ENCODE peak calls at places on chromosomes 11 and 22, in ten cellular contexts. One of them, this sample, is unnamed.
A peak's percentile ranks its signal among the peaks of the same experiment; 100 is the strongest.

GRCh38 chr11:73188301-73188700 is 29.8 kb upstream of the P2RY2 start:
- ATAC-seq in gastroesophageal sphincter: no peak
- ATAC-seq in natural killer cell: no peak
- ATAC-seq in mucosa of descending colon: no peak
- ATAC-seq in activated CD4-positive, CD25-positive, alpha-beta regulatory T cell treated with anti-CD3 and anti-CD28 coated beads, Interleukin-2, amount 50 U/mL, for 24 hours: no peak
- ATAC-seq in body of pancreas: no peak
- ATAC-seq in activated CD8-positive, alpha-beta T cell treated with anti-CD3 and anti-CD28 coated beads, Interleukin-2, amount 10 ng/mL, durations not matched to agents 7 days and 5 days: no peak
- ATAC-seq in activated naive CD4-positive, alpha-beta T cell treated with anti-CD3 and anti-CD28 coated beads, Interleukin-2, amount 50 U/mL, for 72 hours: no peak
- ATAC-seq in activated naive CD8-positive, alpha-beta T cell treated with anti-CD3 and anti-CD28 coated beads, Interleukin-2, amount 10 ng/mL, durations not matched to agents 7 days and 5 days: no peak
- ATAC-seq in pancreas: no peak
- ATAC-seq in this sample: no peak

GRCh38 chr11:133898770-133899115 is 53.4 kb upstream of the SPATA19 start:
- ATAC-seq in gastroesophageal sphincter: no peak
- ATAC-seq in activated CD8-positive, alpha-beta T cell treated with anti-CD3 and anti-CD28 coated beads, Interleukin-2, amount 10 ng/mL, durations not matched to agents 7 days and 5 days: no peak
- ATAC-seq in body of pancreas: no peak
- ATAC-seq in pancreas: no peak
- ATAC-seq in mucosa of descending colon: no peak
- ATAC-seq in activated naive CD4-positive, alpha-beta T cell treated with anti-CD3 and anti-CD28 coated beads, Interleukin-2, amount 50 U/mL, for 72 hours: no peak
- ATAC-seq in natural killer cell: no peak
- ATAC-seq in activated CD4-positive, CD25-positive, alpha-beta regulatory T cell treated with anti-CD3 and anti-CD28 coated beads, Interleukin-2, amount 50 U/mL, for 24 hours: no peak
- ATAC-seq in activated naive CD8-positive, alpha-beta T cell treated with anti-CD3 and anti-CD28 coated beads, Interleukin-2, amount 10 ng/mL, durations not matched to agents 7 days and 5 days: no peak
- ATAC-seq in this sample: no peak

GRCh38 chr11:67316882-67317364 is 13.6 kb downstream of the SSH3 start:
- ATAC-seq in activated naive CD8-positive, alpha-beta T cell treated with anti-CD3 and anti-CD28 coated beads, Interleukin-2, amount 10 ng/mL, durations not matched to agents 7 days and 5 days: peak; percentile 27
- ATAC-seq in activated CD8-positive, alpha-beta T cell treated with anti-CD3 and anti-CD28 coated beads, Interleukin-2, amount 10 ng/mL, durations not matched to agents 7 days and 5 days: no peak
- ATAC-seq in natural killer cell: no peak
- ATAC-seq in mucosa of descending colon: peak; percentile 62
- ATAC-seq in gastroesophageal sphincter: peak; percentile 55
- ATAC-seq in pancreas: peak; percentile 66
- ATAC-seq in activated naive CD4-positive, alpha-beta T cell treated with anti-CD3 and anti-CD28 coated beads, Interleukin-2, amount 50 U/mL, for 72 hours: peak; percentile 39
- ATAC-seq in activated CD4-positive, CD25-positive, alpha-beta regulatory T cell treated with anti-CD3 and anti-CD28 coated beads, Interleukin-2, amount 50 U/mL, for 24 hours: peak; percentile 5
- ATAC-seq in body of pancreas: peak; percentile 54
- ATAC-seq in this sample: no peak

GRCh38 chr22:28203286-28203685 is 284.2 kb upstream of the PITPNB start:
- ATAC-seq in activated naive CD8-positive, alpha-beta T cell treated with anti-CD3 and anti-CD28 coated beads, Interleukin-2, amount 10 ng/mL, durations not matched to agents 7 days and 5 days: no peak
- ATAC-seq in activated CD8-positive, alpha-beta T cell treated with anti-CD3 and anti-CD28 coated beads, Interleukin-2, amount 10 ng/mL, durations not matched to agents 7 days and 5 days: no peak
- ATAC-seq in activated naive CD4-positive, alpha-beta T cell treated with anti-CD3 and anti-CD28 coated beads, Interleukin-2, amount 50 U/mL, for 72 hours: no peak
- ATAC-seq in pancreas: no peak
- ATAC-seq in body of pancreas: no peak
- ATAC-seq in activated CD4-positive, CD25-positive, alpha-beta regulatory T cell treated with anti-CD3 and anti-CD28 coated beads, Interleukin-2, amount 50 U/mL, for 24 hours: no peak
- ATAC-seq in mucosa of descending colon: no peak
- ATAC-seq in natural killer cell: no peak
- ATAC-seq in gastroesophageal sphincter: no peak
- ATAC-seq in this sample: no peak

GRCh38 chr22:42397332-42398246 is 34.6 kb downstream of the NFAM1 start:
- ATAC-seq in body of pancreas: no peak
- ATAC-seq in gastroesophageal sphincter: peak; percentile 66
- ATAC-seq in natural killer cell: peak; percentile 43
- ATAC-seq in activated CD8-positive, alpha-beta T cell treated with anti-CD3 and anti-CD28 coated beads, Interleukin-2, amount 10 ng/mL, durations not matched to agents 7 days and 5 days: no peak
- ATAC-seq in activated CD4-positive, CD25-positive, alpha-beta regulatory T cell treated with anti-CD3 and anti-CD28 coated beads, Interleukin-2, amount 50 U/mL, for 24 hours: peak; percentile 38
- ATAC-seq in activated naive CD4-positive, alpha-beta T cell treated with anti-CD3 and anti-CD28 coated beads, Interleukin-2, amount 50 U/mL, for 72 hours: no peak
- ATAC-seq in mucosa of descending colon: peak; percentile 65
- ATAC-seq in activated naive CD8-positive, alpha-beta T cell treated with anti-CD3 and anti-CD28 coated beads, Interleukin-2, amount 10 ng/mL, durations not matched to agents 7 days and 5 days: peak; percentile 14
- ATAC-seq in pancreas: peak; percentile 56
- ATAC-seq in this sample: peak; percentile 91

GRCh38 chr11:34874202-34874601 is 42.0 kb downstream of the APIP start:
- ATAC-seq in activated CD4-positive, CD25-positive, alpha-beta regulatory T cell treated with anti-CD3 and anti-CD28 coated beads, Interleukin-2, amount 50 U/mL, for 24 hours: no peak
- ATAC-seq in gastroesophageal sphincter: no peak
- ATAC-seq in activated naive CD8-positive, alpha-beta T cell treated with anti-CD3 and anti-CD28 coated beads, Interleukin-2, amount 10 ng/mL, durations not matched to agents 7 days and 5 days: no peak
- ATAC-seq in mucosa of descending colon: no peak
- ATAC-seq in body of pancreas: no peak
- ATAC-seq in activated CD8-positive, alpha-beta T cell treated with anti-CD3 and anti-CD28 coated beads, Interleukin-2, amount 10 ng/mL, durations not matched to agents 7 days and 5 days: no peak
- ATAC-seq in pancreas: no peak
- ATAC-seq in natural killer cell: no peak
- ATAC-seq in activated naive CD4-positive, alpha-beta T cell treated with anti-CD3 and anti-CD28 coated beads, Interleukin-2, amount 50 U/mL, for 72 hours: no peak
- ATAC-seq in this sample: no peak

GRCh38 chr11:68329993-68330699 is 17.8 kb downstream of the LRP5 start:
- ATAC-seq in body of pancreas: no peak
- ATAC-seq in activated naive CD4-positive, alpha-beta T cell treated with anti-CD3 and anti-CD28 coated beads, Interleukin-2, amount 50 U/mL, for 72 hours: no peak
- ATAC-seq in natural killer cell: no peak
- ATAC-seq in pancreas: no peak
- ATAC-seq in mucosa of descending colon: no peak
- ATAC-seq in activated CD4-positive, CD25-positive, alpha-beta regulatory T cell treated with anti-CD3 and anti-CD28 coated beads, Interleukin-2, amount 50 U/mL, for 24 hours: no peak
- ATAC-seq in activated CD8-positive, alpha-beta T cell treated with anti-CD3 and anti-CD28 coated beads, Interleukin-2, amount 10 ng/mL, durations not matched to agents 7 days and 5 days: no peak
- ATAC-seq in gastroesophageal sphincter: peak; percentile 16
- ATAC-seq in activated naive CD8-positive, alpha-beta T cell treated with anti-CD3 and anti-CD28 coated beads, Interleukin-2, amount 10 ng/mL, durations not matched to agents 7 days and 5 days: no peak
- ATAC-seq in this sample: no peak

GRCh38 chr22:24505337-24505736 is 10.2 kb downstream of the UPB1 start:
- ATAC-seq in activated CD8-positive, alpha-beta T cell treated with anti-CD3 and anti-CD28 coated beads, Interleukin-2, amount 10 ng/mL, durations not matched to agents 7 days and 5 days: no peak
- ATAC-seq in activated CD4-positive, CD25-positive, alpha-beta regulatory T cell treated with anti-CD3 and anti-CD28 coated beads, Interleukin-2, amount 50 U/mL, for 24 hours: no peak
- ATAC-seq in pancreas: no peak
- ATAC-seq in body of pancreas: no peak
- ATAC-seq in activated naive CD4-positive, alpha-beta T cell treated with anti-CD3 and anti-CD28 coated beads, Interleukin-2, amount 50 U/mL, for 72 hours: no peak
- ATAC-seq in gastroesophageal sphincter: no peak
- ATAC-seq in mucosa of descending colon: no peak
- ATAC-seq in natural killer cell: no peak
- ATAC-seq in activated naive CD8-positive, alpha-beta T cell treated with anti-CD3 and anti-CD28 coated beads, Interleukin-2, amount 10 ng/mL, durations not matched to agents 7 days and 5 days: no peak
- ATAC-seq in this sample: no peak

GRCh38 chr11:122681731-122682130 is 26.2 kb downstream of the UBASH3B start:
- ATAC-seq in activated CD8-positive, alpha-beta T cell treated with anti-CD3 and anti-CD28 coated beads, Interleukin-2, amount 10 ng/mL, durations not matched to agents 7 days and 5 days: no peak
- ATAC-seq in pancreas: peak; percentile 56
- ATAC-seq in body of pancreas: no peak
- ATAC-seq in activated CD4-positive, CD25-positive, alpha-beta regulatory T cell treated with anti-CD3 and anti-CD28 coated beads, Interleukin-2, amount 50 U/mL, for 24 hours: peak; percentile 41
- ATAC-seq in natural killer cell: no peak
- ATAC-seq in activated naive CD4-positive, alpha-beta T cell treated with anti-CD3 and anti-CD28 coated beads, Interleukin-2, amount 50 U/mL, for 72 hours: peak; percentile 48
- ATAC-seq in activated naive CD8-positive, alpha-beta T cell treated with anti-CD3 and anti-CD28 coated beads, Interleukin-2, amount 10 ng/mL, durations not matched to agents 7 days and 5 days: peak; percentile 52
- ATAC-seq in gastroesophageal sphincter: peak; percentile 51
- ATAC-seq in mucosa of descending colon: peak; percentile 23
- ATAC-seq in this sample: no peak

This sample was measured in stimulated activated memory B cell treated with anti-CD40 and anti-IgM and Interleukin-4, amounts not matched to agents 10 μg/mL and 1 μg/mL and 100 μg/mL, for 72 hours.